ENCODE peak calls at places on chromosomes 1 and 21, in nine cellular contexts. F is activated CD4-positive, alpha-beta memory T cell treated with anti-CD3 and anti-CD28 coated beads, Interleukin-2, amount 10 ng/mL, durations not matched to agents 7 days and 5 days; K is CD4-positive, alpha-beta T cell; J is T follicular helper cell; S is activated gamma-delta T cell; Z is foreskin fibroblast; Y is progenitor cell of endocrine pancreas; A is amygdala; X is activated T-helper 1 cell treated with anti-CD3 and anti-CD28 coated beads, Interleukin-12 subunit alpha, Interleukin-12 subunit beta, Interleukin-2, Interleukin-4 antibody, amounts not matched to agents 30 ng/mL and 10 ng/mL and 1 ng/mL, durations not matched to agents 14 hours and 24 hours and 36 hours. T is an unnamed sample.

GRCh38 chr21:33424214-33424613 is 21.0 kb downstream of the IFNGR2 start:
- DNase-seq in J (no peak), Y (no peak), S (no peak), F (no peak), Z (no peak), K (no peak), X (no peak), A (no peak), T (no peak)

GRCh38 chr1:167670563-167670962 is 40.5 kb downstream of the RCSD1 start:
- DNase-seq in Y (no peak), J (no peak), K (no peak), A (no peak), S (no peak), X (no peak), F (no peak), Z (no peak), T (no peak)

GRCh38 chr1:59699227-59699847 is 115.4 kb upstream of the HOOK1 start:
- DNase-seq in S (no peak), F (no peak), K (no peak), A (no peak), Y (no peak), Z (peak), X (no peak), J (peak), T (no peak)

GRCh38 chr1:22037520-22037919 is 15.0 kb upstream of the CDC42 start:
- DNase-seq in K (no peak), F (no peak), J (no peak), Z (no peak), X (no peak), S (no peak), A (no peak), Y (no peak), T (no peak)

GRCh38 chr1:1306661-1307260 is 969 bp downstream of the ACAP3 start:
- DNase-seq in X (no peak), Z (no peak), A (no peak), S (no peak), Y (no peak), F (no peak), J (no peak), K (no peak), T (no peak)

GRCh38 chr1:26358411-26359384 is 4.8 kb upstream of the CRYBG2 start:
- DNase-seq in J (peak), K (peak), Y (no peak), X (peak), Z (no peak), F (peak), A (no peak), S (no peak), T (no peak)

GRCh38 chr1:20660363-20661234 is 570 bp downstream of the DDOST start:
- DNase-seq in A (no peak), Y (no peak), X (peak), S (no peak), J (no peak), F (no peak), K (no peak), Z (no peak), T (no peak)

GRCh38 chr1:113091988-113092602 is 19.1 kb downstream of the LRIG2 start:
- DNase-seq in F (no peak), A (no peak), K (no peak), X (no peak), J (no peak), Z (no peak), Y (no peak), S (no peak), T (no peak)

GRCh38 chr1:77824083-77824482 is 44.6 kb downstream of the MIGA1 start:
- DNase-seq in S (no peak), F (no peak), Y (no peak), A (no peak), J (no peak), X (no peak), K (no peak), Z (peak), T (no peak)

GRCh38 chr1:43376723-43377235 is 9.0 kb upstream of the ELOVL1 start:
- DNase-seq in F (no peak), X (no peak), S (no peak), K (no peak), Z (no peak), Y (no peak), A (no peak), J (no peak), T (no peak)

GRCh38 chr1:68963353-68963752 is 466.5 kb upstream of the DEPDC1 start:
- DNase-seq in J (no peak), F (no peak), X (no peak), S (no peak), K (no peak), Z (no peak), Y (no peak), A (no peak), T (no peak)

GRCh38 chr1:13517193-13517812 is 3.5 kb upstream of the LRRC38 start:
- DNase-seq in S (no peak), F (no peak), K (no peak), A (no peak), X (no peak), Z (no peak), Y (no peak), J (no peak), T (no peak)

GRCh38 chr21:36861924-36862323 is 104.5 kb downstream of the HLCS start:
- DNase-seq in X (no peak), A (no peak), F (no peak), S (no peak), Y (no peak), Z (no peak), K (no peak), J (no peak), T (no peak)

GRCh38 chr1:147556643-147557042 is 15.3 kb downstream of the BCL9 start:
- DNase-seq in F (no peak), Y (no peak), A (no peak), S (no peak), K (no peak), Z (no peak), J (no peak), X (no peak), T (no peak)

GRCh38 chr1:88571510-88571909 is 112.6 kb upstream of the PKN2 start:
- DNase-seq in S (no peak), K (no peak), A (no peak), J (no peak), Y (no peak), F (no peak), X (no peak), Z (no peak), T (no peak)

GRCh38 chr1:39132505-39133339 is 71.8 kb upstream of the MACF1 start:
- DNase-seq in K (no peak), S (no peak), Z (no peak), F (no peak), X (no peak), A (no peak), Y (peak), J (no peak), T (no peak)

GRCh38 chr1:20848162-20848561 is 61.1 kb upstream of the HP1BP3 start:
- DNase-seq in A (no peak), F (no peak), J (no peak), K (no peak), X (no peak), Y (no peak), Z (peak), S (no peak), T (no peak)

GRCh38 chr1:106360252-106360651 is 696.2 kb upstream of the PRMT6 start:
- DNase-seq in Y (no peak), F (no peak), X (no peak), A (no peak), J (no peak), K (no peak), S (no peak), Z (no peak), T (no peak)

T was measured in activated B cell treated with CpG ODN at 0.5 μM for 24 hours.